ENCODE peak calls at places on chromosomes 13 and 19, in five cellular contexts. X is HCT116, S is PC-3, D is hepatocyte, Z is neural progenitor cell. V is an unnamed sample.
A peak's percentile ranks its signal among the peaks of the same experiment; 100 is the strongest.

GRCh38 chr13:102724923-102725322 is 30.1 kb upstream of the METTL21C start:
- DNase-seq in X (no peak), S (peak; percentile 56), D (peak; percentile 22), Z (no peak), V (peak; percentile 8)

GRCh38 chr13:41995946-41996345 is 35.0 kb upstream of the VWA8 start:
- DNase-seq in X (no peak), S (peak; percentile 6), D (peak; percentile 12), Z (no peak), V (no peak)

GRCh38 chr19:13765395-13766094 is 1.2 kb downstream of the MRI1 start:
- DNase-seq in X (no peak), S (peak; percentile 35), D (peak; percentile 23), Z (no peak), V (no peak)

GRCh38 chr19:55158848-55159793 is 1.6 kb upstream of the TNNI3 start:
- DNase-seq in X (no peak), S (peak; percentile 55), D (no peak), Z (no peak), V (no peak)

GRCh38 chr13:106491928-106492327 is 43.5 kb downstream of the EFNB2 start:
- DNase-seq in X (no peak), S (no peak), D (no peak), Z (no peak), V (no peak)

GRCh38 chr13:32264407-32264806 is 50.8 kb downstream of the ZAR1L start:
- DNase-seq in X (no peak), S (peak; percentile 30), D (no peak), Z (no peak), V (no peak)

GRCh38 chr13:31538067-31539042 is 201.0 kb upstream of the RXFP2 start:
- DNase-seq in X (peak; percentile 8), S (peak; percentile 59), D (peak; percentile 58), Z (peak; percentile 59), V (no peak)

GRCh38 chr13:98267080-98267912 is 90.2 kb upstream of the RNF113B start:
- DNase-seq in X (no peak), S (no peak), D (peak; percentile 74), Z (no peak), V (no peak)

GRCh38 chr19:18809149-18809978 is 18.3 kb upstream of the COMP start:
- DNase-seq in X (no peak), S (peak; percentile 38), D (peak; percentile 57), Z (no peak), V (no peak)

GRCh38 chr13:23450340-23451046 is 17.0 kb upstream of the SACS start:
- DNase-seq in X (no peak), S (no peak), D (no peak), Z (no peak), V (no peak)

GRCh38 chr19:39558623-39559117 is 18.7 kb upstream of the EID2 start:
- DNase-seq in X (no peak), S (no peak), D (no peak), Z (no peak), V (peak; percentile 15)

GRCh38 chr13:29740961-29741360 is 109.5 kb downstream of the UBL3 start:
- DNase-seq in X (no peak), S (no peak), D (no peak), Z (no peak), V (no peak)

GRCh38 chr13:30375436-30375835 is 46.9 kb upstream of the UBE2L5 start:
- DNase-seq in X (no peak), S (no peak), D (no peak), Z (no peak), V (peak; percentile 49)

GRCh38 chr19:45164577-45165335 is 4.0 kb upstream of the NKPD1 start:
- DNase-seq in X (peak; percentile 83), S (no peak), D (peak; percentile 88), Z (peak; percentile 33), V (peak; percentile 48)

GRCh38 chr19:41701401-41702075 is 6.9 kb upstream of the CEACAM5 start:
- DNase-seq in X (no peak), S (no peak), D (no peak), Z (no peak), V (peak; percentile 20)

GRCh38 chr19:39252458-39252857 is 3.8 kb upstream of the IFNL4 start:
- DNase-seq in X (no peak), S (no peak), D (no peak), Z (no peak), V (no peak)

GRCh38 chr13:46571189-46571901 is 18.4 kb downstream of the LRCH1 start:
- DNase-seq in X (no peak), S (no peak), D (no peak), Z (no peak), V (no peak)

GRCh38 chr13:87355451-87355850 is 315.7 kb upstream of the SLITRK5 start:
- DNase-seq in X (no peak), S (no peak), D (no peak), Z (no peak), V (no peak)

GRCh38 chr19:15421726-15422260 is 3.0 kb upstream of the AKAP8L start:
- DNase-seq in X (no peak), S (no peak), D (no peak), Z (no peak), V (no peak)

GRCh38 chr19:34320277-34320676 is 44.7 kb upstream of the GPI start:
- DNase-seq in X (no peak), S (no peak), D (no peak), Z (no peak), V (no peak)

GRCh38 chr19:45790942-45791341 is 1.7 kb downstream of the DMWD start:
- DNase-seq in X (no peak), S (no peak), D (no peak), Z (no peak), V (no peak)

GRCh38 chr19:6126335-6126974 is 9.0 kb upstream of the ACSBG2 start:
- DNase-seq in X (peak; percentile 91), S (peak; percentile 94), D (peak; percentile 50), Z (peak; percentile 55), V (peak; percentile 71)
- TF ChIP-seq CTCF in X (peak; percentile 66), S (peak; percentile 81), D (peak; percentile 38), Z (peak; percentile 45), V (peak; percentile 78)

GRCh38 chr19:17419154-17419490 is 725 bp upstream of the MVB12A start:
- DNase-seq in X (no peak), S (no peak), D (no peak), Z (no peak), V (no peak)
- TF ChIP-seq EZH2phosphoT487 in X (no peak), S (no peak), D (no peak), Z (no peak), V (no peak)

GRCh38 chr19:51959791-51960190 is 26.8 kb downstream of the ZNF350 start:
- DNase-seq in X (no peak), S (no peak), D (no peak), Z (no peak), V (no peak)
- H3K27ac ChIP-seq in X (no peak overlapping the region), S (no peak overlapping the region), D (peak overlapping the region; percentile 85), Z (no peak overlapping the region), V (no peak overlapping the region)

GRCh38 chr19:48841571-48841970 is 5.3 kb upstream of the HSD17B14 start:
- DNase-seq in X (no peak), S (no peak), D (no peak), Z (no peak), V (no peak)

GRCh38 chr19:48842744-48843162 is 6.5 kb upstream of the HSD17B14 start:
- DNase-seq in X (peak; percentile 46), S (peak; percentile 64), D (peak; percentile 76), Z (peak; percentile 82), V (peak; percentile 76)

GRCh38 chr19:48845384-48845783 is 9.1 kb upstream of the HSD17B14 start:
- DNase-seq in X (no peak), S (no peak), D (no peak), Z (no peak), V (no peak)

GRCh38 chr19:48841047-48841446 is 4.8 kb upstream of the HSD17B14 start:
- DNase-seq in X (no peak), S (no peak), D (no peak), Z (no peak), V (no peak)

DNA sequence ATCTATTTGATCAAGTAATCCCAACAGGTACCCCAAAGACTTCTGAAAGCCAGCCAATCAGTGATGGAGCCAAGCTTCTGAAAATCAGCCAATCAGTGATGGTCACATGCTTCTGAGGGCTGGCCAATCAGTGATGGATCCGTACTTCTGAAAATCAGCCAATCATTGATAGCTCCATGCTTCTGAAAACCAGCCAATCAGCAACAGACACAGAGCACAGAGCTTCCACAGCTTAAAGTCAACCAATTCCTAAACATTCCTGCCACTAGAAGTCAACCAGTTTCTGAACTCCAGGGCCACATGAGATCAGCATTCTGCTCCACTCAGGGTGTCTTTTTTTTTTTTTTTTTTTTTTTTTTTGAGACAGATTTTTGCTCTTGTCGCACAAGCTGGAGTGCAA is 8.2 kb upstream of the HSD17B14 start:
- DNase-seq in X (peak; percentile 67), S (peak; percentile 39), D (no peak), Z (peak; percentile 34), V (no peak)
- TF ChIP-seq CTCF in X (peak; percentile 26), S (no peak), D (no peak), Z (no peak), V (no peak)

GRCh38 chr13:48530833-48531232 is 2.0 kb downstream of the RCBTB2 start:
- DNase-seq in X (no peak), S (no peak), D (no peak), Z (no peak), V (peak; percentile 61)
- TF ChIP-seq EZH2phosphoT487 in X (no peak), S (no peak), D (no peak), Z (no peak), V (no peak)

V was measured in OCI-LY7.